ENCODE peak calls at places on chromosomes 5 and 9, in ten cellular contexts. J, H, X, Z, F, D, V, O, B and T are unnamed samples.

GRCh38 chr9:134328841-134329575 is 2.8 kb downstream of the RXRA start:
- DNase-seq in J (no peak), H (peak), X (no peak), Z (peak), F (peak), D (no peak), V (no peak), O (no peak), B (peak), T (no peak)

GRCh38 chr5:128905225-128906110 is 59.8 kb upstream of the SLC27A6 start:
- DNase-seq in J (peak), H (no peak), X (no peak), Z (peak), F (no peak), D (peak), V (no peak), O (no peak), B (no peak), T (no peak)

GRCh38 chr5:78569441-78569840 is 79.1 kb downstream of the LHFPL2 start:
- DNase-seq in J (no peak), H (peak), X (no peak), Z (peak), F (peak), D (no peak), V (peak), O (no peak), B (peak), T (no peak)

GRCh38 chr5:111927191-111927590 is 170.2 kb upstream of the NREP start:
- DNase-seq in J (no peak), H (no peak), X (no peak), Z (no peak), F (no peak), D (no peak), V (no peak), O (no peak), B (no peak), T (no peak)

GRCh38 chr5:52859619-52860018 is 71.9 kb downstream of the ITGA1 start:
- DNase-seq in J (peak), H (no peak), X (no peak), Z (no peak), F (no peak), D (no peak), V (no peak), O (no peak), B (no peak), T (no peak)

GRCh38 chr9:9846538-9846937 is 766.3 kb downstream of the PTPRD start:
- DNase-seq in J (no peak), H (no peak), X (peak), Z (no peak), F (no peak), D (no peak), V (no peak), O (no peak), B (no peak), T (no peak)

GRCh38 chr5:67377651-67378050 is 181.1 kb upstream of the CD180 start:
- DNase-seq in J (no peak), H (no peak), X (no peak), Z (no peak), F (no peak), D (no peak), V (no peak), O (no peak), B (no peak), T (no peak)

GRCh38 chr5:14869286-14870164 is 2.1 kb downstream of the ANKH start:
- DNase-seq in J (no peak), H (no peak), X (no peak), Z (no peak), F (no peak), D (no peak), V (no peak), O (no peak), B (no peak), T (no peak)

GRCh38 chr5:172046613-172047012 is 40.2 kb upstream of the FBXW11 start:
- DNase-seq in J (no peak), H (no peak), X (no peak), Z (no peak), F (no peak), D (no peak), V (no peak), O (no peak), B (no peak), T (no peak)

GRCh38 chr5:109645591-109646236 is 44.0 kb upstream of the MAN2A1 start:
- DNase-seq in J (peak), H (no peak), X (no peak), Z (no peak), F (no peak), D (no peak), V (no peak), O (peak), B (no peak), T (no peak)

GRCh38 chr5:154309805-154310204 is 119.3 kb downstream of the GALNT10 start:
- DNase-seq in J (no peak), H (no peak), X (no peak), Z (no peak), F (no peak), D (no peak), V (no peak), O (no peak), B (no peak), T (no peak)

GRCh38 chr5:145479271-145479670 is 355.9 kb downstream of the PRELID2 start:
- DNase-seq in J (no peak), H (no peak), X (no peak), Z (no peak), F (no peak), D (no peak), V (no peak), O (no peak), B (no peak), T (no peak)

GRCh38 chr9:13939129-13939528 is 374.8 kb downstream of the NFIB start:
- DNase-seq in J (no peak), H (no peak), X (no peak), Z (no peak), F (no peak), D (no peak), V (no peak), O (no peak), B (no peak), T (no peak)

GRCh38 chr9:23824241-23825142 is 1.5 kb downstream of the ELAVL2 start:
- DNase-seq in J (peak), H (no peak), X (no peak), Z (peak), F (no peak), D (no peak), V (no peak), O (peak), B (peak), T (no peak)

GRCh38 chr9:106816524-106816923 is 46.4 kb upstream of the ZNF462 start:
- DNase-seq in J (no peak), H (no peak), X (peak), Z (no peak), F (no peak), D (no peak), V (no peak), O (no peak), B (no peak), T (no peak)

GRCh38 chr5:151095341-151096000 is 14.6 kb upstream of the TNIP1 start:
- DNase-seq in J (peak), H (peak), X (no peak), Z (peak), F (no peak), D (peak), V (no peak), O (no peak), B (no peak), T (no peak)

GRCh38 chr5:98827161-98827560 is 53.7 kb downstream of the RGMB start:
- DNase-seq in J (peak), H (no peak), X (no peak), Z (no peak), F (no peak), D (peak), V (no peak), O (no peak), B (no peak), T (no peak)

GRCh38 chr9:27426717-27427645 is 97.1 kb upstream of the IFNK start:
- DNase-seq in J (no peak), H (no peak), X (no peak), Z (no peak), F (no peak), D (no peak), V (no peak), O (no peak), B (no peak), T (no peak)

GRCh38 chr9:107044872-107045271 is 181.9 kb downstream of the ZNF462 start:
- DNase-seq in J (no peak), H (no peak), X (no peak), Z (peak), F (no peak), D (no peak), V (no peak), O (peak), B (no peak), T (no peak)

GRCh38 chr5:115992848-115993350 is 30.6 kb downstream of the LVRN start:
- DNase-seq in J (no peak), H (no peak), X (no peak), Z (no peak), F (no peak), D (no peak), V (no peak), O (no peak), B (no peak), T (no peak)

GRCh38 chr5:68771747-68772146 is 322.1 kb upstream of the SLC30A5 start:
- DNase-seq in J (peak), H (no peak), X (no peak), Z (no peak), F (no peak), D (no peak), V (no peak), O (no peak), B (no peak), T (no peak)
- TF ChIP-seq EP300 in J (no peak), H (no peak), X (no peak), Z (no peak), F (no peak), D (no peak), V (no peak), O (no peak), B (no peak), T (no peak)

GRCh38 chr5:1336749-1337489 is 8.0 kb downstream of the CLPTM1L start:
- DNase-seq in J (no peak), H (no peak), X (no peak), Z (no peak), F (no peak), D (no peak), V (no peak), O (no peak), B (no peak), T (no peak)
- TF ChIP-seq POLR2AphosphoS5 in J (no peak), H (no peak), X (no peak), Z (no peak), F (no peak), D (no peak), V (no peak), O (no peak), B (no peak), T (no peak)

GRCh38 chr9:17832812-17833211 is 253.9 kb downstream of the SH3GL2 start:
- DNase-seq in J (no peak), H (no peak), X (no peak), Z (no peak), F (no peak), D (no peak), V (no peak), O (no peak), B (no peak), T (no peak)

GRCh38 chr9:17839744-17840143 is 260.9 kb downstream of the SH3GL2 start:
- DNase-seq in J (no peak), H (no peak), X (no peak), Z (no peak), F (no peak), D (no peak), V (no peak), O (no peak), B (no peak), T (no peak)

GRCh38 chr9:17833846-17834245 is 255.0 kb downstream of the SH3GL2 start:
- DNase-seq in J (no peak), H (no peak), X (no peak), Z (no peak), F (no peak), D (no peak), V (no peak), O (no peak), B (no peak), T (no peak)

GRCh38 chr9:17843236-17843635 is 264.4 kb downstream of the SH3GL2 start:
- DNase-seq in J (no peak), H (no peak), X (no peak), Z (no peak), F (no peak), D (no peak), V (no peak), O (no peak), B (no peak), T (no peak)

DNA sequence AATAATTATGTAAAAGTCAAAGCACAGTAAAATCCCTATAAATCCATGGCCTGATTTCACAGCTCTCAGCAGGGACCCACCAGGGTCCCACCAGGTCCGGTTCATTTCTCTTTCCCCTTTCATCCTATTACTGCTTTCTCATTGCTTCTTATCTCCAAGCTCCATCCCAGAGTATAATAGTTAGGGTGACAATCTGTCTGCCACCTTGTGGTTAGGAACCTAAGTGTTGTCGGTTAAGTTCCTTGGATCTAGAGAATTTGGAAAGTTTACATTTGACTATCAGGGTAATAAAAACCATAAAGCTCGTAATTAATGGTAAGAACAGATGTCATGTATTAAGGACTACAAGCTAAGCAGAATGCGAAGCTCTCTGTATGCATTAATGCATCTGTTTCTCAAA is 259.1 kb downstream of the SH3GL2 start:
- DNase-seq in J (no peak), H (no peak), X (no peak), Z (no peak), F (no peak), D (no peak), V (no peak), O (no peak), B (no peak), T (no peak)
- TF ChIP-seq CTCF in J (peak), H (no peak), X (no peak), Z (no peak), F (no peak), D (no peak), V (no peak), O (peak), B (no peak), T (no peak)

GRCh38 chr5:88883566-88884434 is 816 bp upstream of the MEF2C start:
- DNase-seq in J (peak), H (peak), X (no peak), Z (peak), F (peak), D (peak), V (peak), O (peak), B (peak), T (peak)
- TF ChIP-seq EP300 in J (no peak), H (no peak), X (peak), Z (no peak), F (no peak), D (no peak), V (no peak), O (no peak), B (no peak), T (no peak)

DNA sequence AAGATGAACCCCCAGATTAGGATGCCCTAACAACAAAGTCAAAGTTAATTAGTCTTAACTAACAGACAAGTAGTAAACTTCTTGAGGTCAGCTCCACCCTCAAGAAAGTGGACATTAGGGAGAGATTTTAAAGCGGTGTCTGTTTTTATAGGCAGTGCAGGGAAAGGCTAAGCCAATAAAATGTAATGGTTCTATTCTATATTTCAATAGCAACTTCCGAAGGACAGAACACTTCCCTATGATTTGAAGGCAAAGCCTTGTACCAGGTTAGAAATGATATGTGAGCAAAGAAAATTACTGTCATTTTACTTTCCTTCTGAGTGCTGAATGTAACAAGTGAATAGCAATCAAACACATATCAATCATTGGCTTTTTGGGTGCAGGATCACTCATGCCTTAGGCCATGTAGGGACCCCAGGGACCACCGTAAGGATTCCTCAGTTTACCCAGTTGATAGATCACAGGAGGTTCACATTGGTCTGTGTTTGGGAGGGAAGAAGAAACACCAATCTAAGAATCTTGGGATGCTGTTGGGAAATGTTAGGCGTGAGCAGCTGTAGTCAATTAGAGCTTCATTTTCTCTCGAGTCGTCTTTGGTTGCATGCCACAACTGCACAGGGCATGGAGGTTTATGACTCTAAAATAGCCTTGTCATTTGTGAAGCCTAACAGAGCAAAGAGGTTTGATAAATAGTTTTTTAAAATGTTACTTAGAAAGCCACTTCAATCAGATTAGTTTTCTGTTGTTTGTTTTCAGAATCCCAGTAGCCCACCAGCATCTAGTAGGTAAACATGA is 455.4 kb downstream of the ISL1 start:
- DNase-seq in J (no peak), H (no peak), X (no peak), Z (no peak), F (no peak), D (no peak), V (no peak), O (no peak), B (no peak), T (no peak)
- TF ChIP-seq POLR2AphosphoS5 in J (no peak), H (no peak), X (no peak), Z (no peak), F (no peak), D (no peak), V (no peak), O (no peak), B (no peak), T (no peak)

GRCh38 chr5:105899726-105900125 is 1771.0 kb downstream of the EFNA5 start:
- DNase-seq in J (no peak), H (no peak), X (no peak), Z (no peak), F (no peak), D (no peak), V (no peak), O (no peak), B (no peak), T (no peak)

GRCh38 chr5:105903069-105903468 is 1767.7 kb downstream of the EFNA5 start:
- DNase-seq in J (peak), H (no peak), X (no peak), Z (no peak), F (no peak), D (no peak), V (no peak), O (no peak), B (no peak), T (no peak)

GRCh38 chr5:105907016-105907415 is 1763.7 kb downstream of the EFNA5 start:
- DNase-seq in J (no peak), H (no peak), X (no peak), Z (no peak), F (no peak), D (no peak), V (no peak), O (no peak), B (no peak), T (no peak)

GRCh38 chr5:105905392-105905791 is 1765.3 kb downstream of the EFNA5 start:
- DNase-seq in J (no peak), H (no peak), X (no peak), Z (no peak), F (no peak), D (no peak), V (no peak), O (no peak), B (no peak), T (no peak)
- TF ChIP-seq CTCF in J (no peak), H (no peak), X (no peak), Z (no peak), F (no peak), D (no peak), V (no peak), O (no peak), B (no peak), T (no peak)

DNA sequence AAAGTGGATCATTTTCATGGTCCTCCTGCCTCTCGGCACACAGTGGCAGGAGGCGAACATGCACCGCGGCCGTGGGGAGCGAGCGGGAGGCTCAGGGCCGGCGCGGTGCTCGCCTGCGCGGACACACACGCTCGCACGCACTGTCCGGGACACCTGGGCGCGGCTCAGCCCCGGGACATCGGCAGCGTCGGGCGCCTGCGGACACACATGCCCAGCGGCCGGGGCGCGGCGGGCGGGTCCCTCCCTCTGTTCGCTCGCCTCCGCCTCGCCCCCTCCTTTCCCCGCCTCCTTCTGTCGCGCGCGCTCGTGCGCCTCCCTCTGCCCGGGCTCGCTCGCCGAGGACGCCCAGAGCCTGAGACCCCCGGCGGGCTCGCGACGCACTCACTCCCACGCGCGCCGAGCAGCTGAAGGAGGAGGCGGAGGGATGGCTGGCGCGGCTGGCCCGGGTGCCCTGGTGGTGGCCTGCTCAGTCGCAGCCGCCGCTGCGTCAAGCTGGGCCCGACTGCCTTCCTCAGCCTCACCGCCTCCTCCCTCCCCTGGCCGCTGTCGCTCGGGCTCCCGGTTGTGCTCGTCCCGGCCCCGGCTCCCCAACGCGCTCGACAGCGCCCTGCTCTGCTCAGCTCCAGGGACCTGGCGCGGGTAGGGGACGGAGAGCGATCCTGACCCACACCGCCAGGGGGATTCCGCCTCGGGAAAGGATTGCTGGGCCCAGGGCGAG is at the start of gene FRMD3:
- DNase-seq in J (peak), H (peak), X (no peak), Z (peak), F (peak), D (no peak), V (no peak), O (peak), B (peak), T (peak)
- TF ChIP-seq EP300 in J (no peak), H (no peak), X (no peak), Z (no peak), F (no peak), D (no peak), V (no peak), O (no peak), B (no peak), T (no peak)

GRCh38 chr5:93224624-93225023 is 356.4 kb downstream of the NR2F1-AS1 start:
- DNase-seq in J (no peak), H (no peak), X (no peak), Z (no peak), F (no peak), D (no peak), V (no peak), O (no peak), B (no peak), T (no peak)
- TF ChIP-seq POLR2AphosphoS5 in J (no peak), H (no peak), X (no peak), Z (no peak), F (no peak), D (no peak), V (no peak), O (no peak), B (no peak), T (no peak)